ENCODE peak calls at places on chromosomes 11 and 22, in ten cellular contexts. One of them, this sample, is unnamed.

GRCh38 chr11:10139656-10140055 is 154.4 kb downstream of the SBF2 start:
- DNase-seq in mammary epithelial cell: peak
- DNase-seq in CD8-positive, alpha-beta T cell: no peak
- DNase-seq in A549: peak
- DNase-seq in colonic mucosa: no peak
- DNase-seq in psoas muscle: no peak
- DNase-seq in SK-N-SH: no peak
- DNase-seq in endodermal cell: no peak
- DNase-seq in AG09319: no peak
- DNase-seq in stomach: no peak
- DNase-seq in this sample: no peak

GRCh38 chr11:111606986-111607385 is 4.7 kb downstream of the SIK2 start:
- DNase-seq in mammary epithelial cell: no peak
- DNase-seq in CD8-positive, alpha-beta T cell: no peak
- DNase-seq in A549: no peak
- DNase-seq in colonic mucosa: no peak
- DNase-seq in psoas muscle: no peak
- DNase-seq in SK-N-SH: no peak
- DNase-seq in endodermal cell: no peak
- DNase-seq in AG09319: no peak
- DNase-seq in stomach: no peak
- DNase-seq in this sample: no peak

GRCh38 chr11:116384876-116385275 is 387.9 kb downstream of the BUD13 start:
- DNase-seq in mammary epithelial cell: no peak
- DNase-seq in CD8-positive, alpha-beta T cell: no peak
- DNase-seq in A549: no peak
- DNase-seq in colonic mucosa: no peak
- DNase-seq in psoas muscle: no peak
- DNase-seq in SK-N-SH: no peak
- DNase-seq in endodermal cell: no peak
- DNase-seq in AG09319: no peak
- DNase-seq in stomach: no peak
- DNase-seq in this sample: no peak

GRCh38 chr22:32308934-32309333 is 48.7 kb upstream of the RFPL3 start:
- DNase-seq in mammary epithelial cell: no peak
- DNase-seq in CD8-positive, alpha-beta T cell: no peak
- DNase-seq in A549: no peak
- DNase-seq in colonic mucosa: no peak
- DNase-seq in psoas muscle: no peak
- DNase-seq in SK-N-SH: no peak
- DNase-seq in endodermal cell: no peak
- DNase-seq in AG09319: no peak
- DNase-seq in stomach: no peak
- DNase-seq in this sample: no peak

GRCh38 chr11:18749681-18750319 is 23.8 kb upstream of the IGSF22 start:
- DNase-seq in mammary epithelial cell: peak
- DNase-seq in CD8-positive, alpha-beta T cell: no peak
- DNase-seq in A549: peak
- DNase-seq in colonic mucosa: no peak
- DNase-seq in psoas muscle: no peak
- DNase-seq in SK-N-SH: peak
- DNase-seq in endodermal cell: peak
- DNase-seq in AG09319: peak
- DNase-seq in stomach: no peak
- DNase-seq in this sample: no peak

GRCh38 chr11:16839821-16840220 is 101.4 kb downstream of the C11orf58 start:
- DNase-seq in mammary epithelial cell: peak
- DNase-seq in CD8-positive, alpha-beta T cell: no peak
- DNase-seq in A549: no peak
- DNase-seq in colonic mucosa: no peak
- DNase-seq in psoas muscle: no peak
- DNase-seq in SK-N-SH: no peak
- DNase-seq in endodermal cell: no peak
- DNase-seq in AG09319: no peak
- DNase-seq in stomach: no peak
- DNase-seq in this sample: no peak

GRCh38 chr11:105056446-105056845 is 11.3 kb upstream of the CARD16 start:
- DNase-seq in mammary epithelial cell: no peak
- DNase-seq in CD8-positive, alpha-beta T cell: no peak
- DNase-seq in A549: no peak
- DNase-seq in colonic mucosa: no peak
- DNase-seq in psoas muscle: no peak
- DNase-seq in SK-N-SH: no peak
- DNase-seq in endodermal cell: no peak
- DNase-seq in AG09319: no peak
- DNase-seq in stomach: no peak
- DNase-seq in this sample: no peak

GRCh38 chr11:6258571-6258998 is 1.1 kb upstream of the CCKBR start:
- DNase-seq in mammary epithelial cell: no peak
- DNase-seq in CD8-positive, alpha-beta T cell: no peak
- DNase-seq in A549: no peak
- DNase-seq in colonic mucosa: no peak
- DNase-seq in psoas muscle: no peak
- DNase-seq in SK-N-SH: no peak
- DNase-seq in endodermal cell: no peak
- DNase-seq in AG09319: no peak
- DNase-seq in stomach: peak
- DNase-seq in this sample: no peak

GRCh38 chr22:41240377-41241132 is at the start of gene CHADL:
- DNase-seq in mammary epithelial cell: no peak
- DNase-seq in CD8-positive, alpha-beta T cell: no peak
- DNase-seq in A549: no peak
- DNase-seq in colonic mucosa: no peak
- DNase-seq in psoas muscle: no peak
- DNase-seq in SK-N-SH: peak
- DNase-seq in endodermal cell: peak
- DNase-seq in AG09319: no peak
- DNase-seq in stomach: no peak
- DNase-seq in this sample: no peak

GRCh38 chr11:18578975-18579598 is 9.4 kb downstream of the UEVLD start:
- DNase-seq in mammary epithelial cell: no peak
- DNase-seq in CD8-positive, alpha-beta T cell: no peak
- DNase-seq in A549: peak
- DNase-seq in colonic mucosa: peak
- DNase-seq in psoas muscle: no peak
- DNase-seq in SK-N-SH: no peak
- DNase-seq in endodermal cell: peak
- DNase-seq in AG09319: no peak
- DNase-seq in stomach: peak
- DNase-seq in this sample: no peak

GRCh38 chr11:27926981-27927481 is 180.9 kb downstream of the KIF18A start:
- DNase-seq in mammary epithelial cell: peak
- DNase-seq in CD8-positive, alpha-beta T cell: no peak
- DNase-seq in A549: peak
- DNase-seq in colonic mucosa: no peak
- DNase-seq in psoas muscle: no peak
- DNase-seq in SK-N-SH: no peak
- DNase-seq in endodermal cell: no peak
- DNase-seq in AG09319: peak
- DNase-seq in stomach: no peak
- DNase-seq in this sample: peak

GRCh38 chr11:1706634-1707400 is 9.8 kb downstream of the KRTAP5-6 start:
- DNase-seq in mammary epithelial cell: no peak
- DNase-seq in CD8-positive, alpha-beta T cell: no peak
- DNase-seq in A549: peak
- DNase-seq in colonic mucosa: peak
- DNase-seq in psoas muscle: peak
- DNase-seq in SK-N-SH: no peak
- DNase-seq in endodermal cell: peak
- DNase-seq in AG09319: no peak
- DNase-seq in stomach: no peak
- DNase-seq in this sample: no peak

GRCh38 chr11:95835768-95836488 is 45.6 kb downstream of the CEP57 start:
- DNase-seq in mammary epithelial cell: peak
- DNase-seq in CD8-positive, alpha-beta T cell: peak
- DNase-seq in A549: peak
- DNase-seq in colonic mucosa: peak
- DNase-seq in psoas muscle: peak
- DNase-seq in SK-N-SH: peak
- DNase-seq in endodermal cell: peak
- DNase-seq in AG09319: peak
- DNase-seq in stomach: peak
- DNase-seq in this sample: no peak

GRCh38 chr11:2685051-2685450 is 14.7 kb downstream of the KCNQ1OT1 start:
- DNase-seq in mammary epithelial cell: no peak
- DNase-seq in CD8-positive, alpha-beta T cell: no peak
- DNase-seq in A549: no peak
- DNase-seq in colonic mucosa: no peak
- DNase-seq in psoas muscle: no peak
- DNase-seq in SK-N-SH: no peak
- DNase-seq in endodermal cell: no peak
- DNase-seq in AG09319: no peak
- DNase-seq in stomach: no peak
- DNase-seq in this sample: no peak

GRCh38 chr22:23156286-23156685 is 11.0 kb downstream of the RAB36 start:
- DNase-seq in mammary epithelial cell: no peak
- DNase-seq in CD8-positive, alpha-beta T cell: no peak
- DNase-seq in A549: no peak
- DNase-seq in colonic mucosa: no peak
- DNase-seq in psoas muscle: no peak
- DNase-seq in SK-N-SH: no peak
- DNase-seq in endodermal cell: peak
- DNase-seq in AG09319: no peak
- DNase-seq in stomach: no peak
- DNase-seq in this sample: no peak
- TF ChIP-seq CTCF in mammary epithelial cell: no peak
- TF ChIP-seq CTCF in CD8-positive, alpha-beta T cell: no peak
- TF ChIP-seq CTCF in A549: no peak
- TF ChIP-seq CTCF in colonic mucosa: no peak
- TF ChIP-seq CTCF in psoas muscle: no peak
- TF ChIP-seq CTCF in SK-N-SH: no peak
- TF ChIP-seq CTCF in endodermal cell: peak
- TF ChIP-seq CTCF in AG09319: no peak
- TF ChIP-seq CTCF in stomach: no peak
- TF ChIP-seq CTCF in this sample: no peak

GRCh38 chr22:35930933-35931332 is 97.7 kb downstream of the RBFOX2 start:
- DNase-seq in mammary epithelial cell: peak
- DNase-seq in CD8-positive, alpha-beta T cell: no peak
- DNase-seq in A549: peak
- DNase-seq in colonic mucosa: no peak
- DNase-seq in psoas muscle: no peak
- DNase-seq in SK-N-SH: peak
- DNase-seq in endodermal cell: no peak
- DNase-seq in AG09319: peak
- DNase-seq in stomach: no peak
- DNase-seq in this sample: no peak
- TF ChIP-seq CTCF in mammary epithelial cell: peak
- TF ChIP-seq CTCF in CD8-positive, alpha-beta T cell: no peak
- TF ChIP-seq CTCF in A549: peak
- TF ChIP-seq CTCF in colonic mucosa: peak
- TF ChIP-seq CTCF in psoas muscle: peak
- TF ChIP-seq CTCF in SK-N-SH: peak
- TF ChIP-seq CTCF in endodermal cell: peak
- TF ChIP-seq CTCF in AG09319: peak
- TF ChIP-seq CTCF in stomach: peak
- TF ChIP-seq CTCF in this sample: peak

GRCh38 chr22:50688448-50688847 is 15.8 kb downstream of the SHANK3 start:
- DNase-seq in mammary epithelial cell: no peak
- DNase-seq in CD8-positive, alpha-beta T cell: no peak
- DNase-seq in A549: no peak
- DNase-seq in colonic mucosa: no peak
- DNase-seq in psoas muscle: no peak
- DNase-seq in SK-N-SH: no peak
- DNase-seq in endodermal cell: no peak
- DNase-seq in AG09319: no peak
- DNase-seq in stomach: peak
- DNase-seq in this sample: no peak

GRCh38 chr22:50694099-50694498 is 21.5 kb downstream of the SHANK3 start:
- DNase-seq in mammary epithelial cell: no peak
- DNase-seq in CD8-positive, alpha-beta T cell: no peak
- DNase-seq in A549: no peak
- DNase-seq in colonic mucosa: no peak
- DNase-seq in psoas muscle: no peak
- DNase-seq in SK-N-SH: no peak
- DNase-seq in endodermal cell: no peak
- DNase-seq in AG09319: no peak
- DNase-seq in stomach: no peak
- DNase-seq in this sample: no peak

GRCh38 chr22:50693462-50693861 is 20.8 kb downstream of the SHANK3 start:
- DNase-seq in mammary epithelial cell: no peak
- DNase-seq in CD8-positive, alpha-beta T cell: no peak
- DNase-seq in A549: no peak
- DNase-seq in colonic mucosa: no peak
- DNase-seq in psoas muscle: no peak
- DNase-seq in SK-N-SH: no peak
- DNase-seq in endodermal cell: no peak
- DNase-seq in AG09319: no peak
- DNase-seq in stomach: no peak
- DNase-seq in this sample: no peak

GRCh38 chr22:50694766-50695420 is 22.3 kb downstream of the SHANK3 start:
- DNase-seq in mammary epithelial cell: no peak
- DNase-seq in CD8-positive, alpha-beta T cell: no peak
- DNase-seq in A549: no peak
- DNase-seq in colonic mucosa: no peak
- DNase-seq in psoas muscle: no peak
- DNase-seq in SK-N-SH: no peak
- DNase-seq in endodermal cell: peak
- DNase-seq in AG09319: no peak
- DNase-seq in stomach: no peak
- DNase-seq in this sample: no peak

GRCh38 chr22:50691521-50691920 is 18.9 kb downstream of the SHANK3 start:
- DNase-seq in mammary epithelial cell: peak
- DNase-seq in CD8-positive, alpha-beta T cell: peak
- DNase-seq in A549: peak
- DNase-seq in colonic mucosa: no peak
- DNase-seq in psoas muscle: no peak
- DNase-seq in SK-N-SH: no peak
- DNase-seq in endodermal cell: peak
- DNase-seq in AG09319: no peak
- DNase-seq in stomach: no peak
- DNase-seq in this sample: no peak
- TF ChIP-seq CTCF in mammary epithelial cell: peak
- TF ChIP-seq CTCF in CD8-positive, alpha-beta T cell: peak
- TF ChIP-seq CTCF in A549: peak
- TF ChIP-seq CTCF in colonic mucosa: peak
- TF ChIP-seq CTCF in psoas muscle: peak
- TF ChIP-seq CTCF in SK-N-SH: peak
- TF ChIP-seq CTCF in endodermal cell: peak
- TF ChIP-seq CTCF in AG09319: peak
- TF ChIP-seq CTCF in stomach: no peak
- TF ChIP-seq CTCF in this sample: peak

DNA sequence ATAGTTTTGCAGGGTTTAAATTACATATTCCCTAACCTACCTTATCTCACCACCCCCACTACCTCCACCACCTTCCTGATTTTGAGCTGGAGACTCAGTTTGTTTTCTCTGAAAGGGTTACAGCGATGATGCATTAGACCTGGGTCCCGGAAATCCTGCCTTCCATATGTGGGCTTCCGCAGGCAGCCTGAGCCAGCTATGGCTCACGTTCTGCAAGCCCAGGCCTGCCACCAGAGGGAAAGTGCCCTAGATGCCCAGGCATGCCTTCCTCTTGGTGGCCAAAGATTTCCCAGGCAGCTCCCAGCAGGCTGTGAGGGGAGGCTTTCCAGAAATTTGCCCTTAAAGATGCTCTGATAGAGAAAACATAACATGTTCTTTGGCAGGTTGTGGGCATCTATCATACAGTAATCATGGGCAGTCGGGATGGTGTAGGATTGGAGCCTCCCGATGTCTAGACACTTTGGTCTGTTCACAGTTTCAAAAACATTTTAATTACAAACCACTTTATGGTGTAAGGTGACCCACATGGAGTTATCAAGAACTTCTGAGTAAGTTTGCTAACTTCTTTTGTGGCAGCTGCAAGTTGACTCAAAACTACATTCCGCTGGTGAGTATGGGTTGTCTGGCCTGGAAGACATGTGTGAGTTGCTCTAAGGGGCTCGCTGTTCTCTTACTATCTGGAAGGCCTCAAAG is 79.3 kb downstream of the MICAL2 start:
- DNase-seq in mammary epithelial cell: peak
- DNase-seq in CD8-positive, alpha-beta T cell: peak
- DNase-seq in A549: no peak
- DNase-seq in colonic mucosa: no peak
- DNase-seq in psoas muscle: no peak
- DNase-seq in SK-N-SH: no peak
- DNase-seq in endodermal cell: no peak
- DNase-seq in AG09319: no peak
- DNase-seq in stomach: no peak
- DNase-seq in this sample: no peak
- TF ChIP-seq CTCF in mammary epithelial cell: peak
- TF ChIP-seq CTCF in CD8-positive, alpha-beta T cell: no peak
- TF ChIP-seq CTCF in A549: no peak
- TF ChIP-seq CTCF in colonic mucosa: no peak
- TF ChIP-seq CTCF in psoas muscle: no peak
- TF ChIP-seq CTCF in SK-N-SH: no peak
- TF ChIP-seq CTCF in endodermal cell: no peak
- TF ChIP-seq CTCF in AG09319: no peak
- TF ChIP-seq CTCF in stomach: no peak
- TF ChIP-seq CTCF in this sample: no peak

This sample was measured in D721Med.